ENCODE peak calls at places on chromosomes 6 and 20, in six cellular contexts. Z is stimulated activated naive CD8-positive, alpha-beta T cell treated with anti-CD3 and anti-CD28 coated beads, Interleukin-15, Interleukin-2, amounts not matched to agents 100 U/mL and 50 U/mL, for 24 hours; P is substantia nigra; B is HS-5; L is iPS DF 19.7; E is activated gamma-delta T cell. S is an unnamed sample.

GRCh38 chr20:18628330-18628941 is 40.6 kb downstream of the DTD1 start:
- DNase-seq in Z (peak), P (no peak), B (no peak), L (peak), E (no peak), S (no peak)

GRCh38 chr6:168091381-168092264 is 12.6 kb upstream of the FRMD1 start:
- DNase-seq in Z (no peak), P (no peak), B (no peak), L (no peak), E (no peak), S (no peak)

GRCh38 chr6:132868057-132868456 is 53.7 kb downstream of the RPS12 start:
- DNase-seq in Z (no peak), P (no peak), B (no peak), L (no peak), E (no peak), S (no peak)

GRCh38 chr20:47330933-47331708 is 25.4 kb downstream of the ZMYND8 start:
- DNase-seq in Z (no peak), P (no peak), B (peak), L (no peak), E (no peak), S (no peak)

GRCh38 chr20:46371656-46372055 is 34.8 kb downstream of the ELMO2 start:
- DNase-seq in Z (no peak), P (no peak), B (peak), L (no peak), E (no peak), S (no peak)

GRCh38 chr6:81766482-81767069 is 14.1 kb upstream of the TENT5A start:
- DNase-seq in Z (no peak), P (no peak), B (peak), L (no peak), E (no peak), S (no peak)

GRCh38 chr6:145731432-145731831 is 3.9 kb downstream of the EPM2A start:
- DNase-seq in Z (no peak), P (no peak), B (no peak), L (no peak), E (no peak), S (no peak)

GRCh38 chr20:19654906-19655305 is 103.2 kb upstream of the RIN2 start:
- DNase-seq in Z (no peak), P (no peak), B (no peak), L (no peak), E (no peak), S (no peak)

GRCh38 chr6:161161889-161162624 is 111.8 kb downstream of the AGPAT4 start:
- DNase-seq in Z (no peak), P (no peak), B (no peak), L (no peak), E (no peak), S (no peak)

GRCh38 chr6:53640361-53640760 is 25.2 kb downstream of the KLHL31 start:
- DNase-seq in Z (no peak), P (no peak), B (no peak), L (no peak), E (no peak), S (no peak)

GRCh38 chr20:24465730-24466129 is 3.7 kb upstream of the SYNDIG1 start:
- DNase-seq in Z (no peak), P (no peak), B (no peak), L (no peak), E (no peak), S (peak)

S was measured in frontal cortex.